ENCODE peak calls at places on chromosomes 5 and 9, in five cellular contexts. R, W, S, T and Z are unnamed samples.

GRCh38 chr9:86534572-86535258 is 180.5 kb upstream of the TUT7 start:
- DNase-seq in R (peak; percentile 69), T (no peak), S (no peak), W (no peak), Z (no peak)

GRCh38 chr9:90659626-90660364 is 17.2 kb upstream of the DIRAS2 start:
- DNase-seq in W (no peak), T (no peak), S (no peak), R (peak; percentile 27), Z (no peak)

GRCh38 chr9:80866576-80867227 is 822.6 kb downstream of the TLE1 start:
- DNase-seq in S (no peak), R (peak; percentile 21), W (no peak), T (no peak), Z (no peak)

GRCh38 chr9:36867672-36868471 is 166.2 kb downstream of the PAX5 start:
- DNase-seq in T (no peak), R (no peak), W (peak; percentile 75), S (no peak), Z (peak; percentile 69)

GRCh38 chr5:40603378-40603777 is 76.3 kb upstream of the PTGER4 start:
- DNase-seq in R (no peak), T (no peak), S (no peak), W (no peak), Z (no peak)

GRCh38 chr9:124261787-124262595 is 4.2 kb downstream of the NEK6 start:
- DNase-seq in T (no peak), R (no peak), S (no peak), W (no peak), Z (no peak)

GRCh38 chr5:101915559-101915958 is 380.5 kb downstream of the SLCO4C1 start:
- DNase-seq in S (no peak), W (no peak), R (no peak), T (peak; percentile 65), Z (no peak)

GRCh38 chr5:36279054-36279698 is 22.5 kb downstream of the RANBP3L start:
- DNase-seq in R (peak; percentile 20), S (no peak), T (peak; percentile 14), W (no peak), Z (no peak)

GRCh38 chr5:65854931-65855330 is 71.4 kb upstream of the ERBIN start:
- DNase-seq in T (no peak), S (no peak), W (no peak), R (no peak), Z (no peak)

GRCh38 chr5:163890211-163890610 is 384.8 kb downstream of the MAT2B start:
- DNase-seq in R (no peak), T (no peak), S (no peak), W (no peak), Z (no peak)

GRCh38 chr5:17156463-17156862 is 61.0 kb upstream of the BASP1 start:
- DNase-seq in W (no peak), T (no peak), R (no peak), S (no peak), Z (no peak)

GRCh38 chr5:181191526-181192336 is 13.3 kb downstream of the TRIM7 start:
- DNase-seq in R (peak; percentile 96), S (no peak), T (peak; percentile 96), W (no peak), Z (no peak)

GRCh38 chr9:87665516-87665915 is 60.4 kb upstream of the CTSL start:
- DNase-seq in S (no peak), W (no peak), R (no peak), T (no peak), Z (no peak)

GRCh38 chr5:151492729-151493128 is 45.3 kb downstream of the SLC36A1 start:
- DNase-seq in R (no peak), W (no peak), S (peak; percentile 17), T (peak; percentile 70), Z (no peak)